ENCODE peak calls at places on chromosomes 16 and 17, in seven cellular contexts. H, Y, V, M, W, K and T are unnamed samples. For H3K4me1, the result is how much of the 10 kb centered on the place peaks cover.

GRCh38 chr16:19748389-19749110 is 30.5 kb downstream of the IQCK start:
- DNase-seq in H (no peak), M (no peak), V (no peak), W (no peak), Y (no peak), K (peak), T (no peak)

GRCh38 chr17:19724501-19725420 is 8.4 kb upstream of the SLC47A2 start:
- DNase-seq in M (no peak), V (peak), K (no peak), H (no peak), Y (no peak), W (peak), T (peak)

GRCh38 chr17:42058018-42058417 is 7.6 kb upstream of the C17orf113 start:
- DNase-seq in V (no peak), W (no peak), K (no peak), M (no peak), H (no peak), Y (no peak), T (no peak)

GRCh38 chr17:80023261-80024205 is 12.1 kb downstream of the TBC1D16 start:
- DNase-seq in Y (no peak), K (no peak), H (no peak), V (no peak), M (peak), W (no peak), T (peak)

GRCh38 chr16:66551362-66551761 is 1.0 kb upstream of the CKLF start:
- DNase-seq in K (peak), M (peak), V (peak), H (no peak), Y (no peak), W (no peak), T (peak)

GRCh38 chr16:88287219-88287618 is 95.5 kb upstream of the ZNF469 start:
- DNase-seq in V (no peak), K (no peak), Y (no peak), H (no peak), M (peak), W (no peak), T (peak)

GRCh38 chr17:18951941-18952842 is at the start of gene SLC5A10:
- DNase-seq in K (no peak), W (no peak), H (no peak), Y (no peak), V (no peak), M (peak), T (no peak)

GRCh38 chr17:69602969-69603368 is 188.5 kb downstream of the MAP2K6 start:
- DNase-seq in K (no peak), H (no peak), V (no peak), W (no peak), Y (no peak), M (no peak), T (peak)

GRCh38 chr16:15950167-15950854 is 895 bp downstream of the ABCC1 start:
- DNase-seq in K (peak), W (peak), V (peak), H (no peak), M (peak), Y (no peak), T (peak)

GRCh38 chr17:79020631-79021301 is 3.2 kb upstream of the C1QTNF1 start:
- DNase-seq in V (no peak), Y (no peak), W (peak), M (no peak), H (no peak), K (no peak), T (no peak)

GRCh38 chr17:79018045-79018695 is 5.8 kb upstream of the C1QTNF1 start:
- DNase-seq in Y (no peak), V (no peak), K (no peak), H (no peak), M (no peak), W (peak), T (no peak)

GRCh38 chr17:79017546-79017945 is 6.4 kb upstream of the C1QTNF1 start:
- DNase-seq in Y (no peak), M (no peak), H (no peak), W (no peak), V (no peak), K (no peak), T (no peak)

GRCh38 chr17:79019260-79019630 is 4.7 kb upstream of the C1QTNF1 start:
- DNase-seq in V (no peak), Y (no peak), K (no peak), H (no peak), W (no peak), M (no peak), T (peak)

DNA sequence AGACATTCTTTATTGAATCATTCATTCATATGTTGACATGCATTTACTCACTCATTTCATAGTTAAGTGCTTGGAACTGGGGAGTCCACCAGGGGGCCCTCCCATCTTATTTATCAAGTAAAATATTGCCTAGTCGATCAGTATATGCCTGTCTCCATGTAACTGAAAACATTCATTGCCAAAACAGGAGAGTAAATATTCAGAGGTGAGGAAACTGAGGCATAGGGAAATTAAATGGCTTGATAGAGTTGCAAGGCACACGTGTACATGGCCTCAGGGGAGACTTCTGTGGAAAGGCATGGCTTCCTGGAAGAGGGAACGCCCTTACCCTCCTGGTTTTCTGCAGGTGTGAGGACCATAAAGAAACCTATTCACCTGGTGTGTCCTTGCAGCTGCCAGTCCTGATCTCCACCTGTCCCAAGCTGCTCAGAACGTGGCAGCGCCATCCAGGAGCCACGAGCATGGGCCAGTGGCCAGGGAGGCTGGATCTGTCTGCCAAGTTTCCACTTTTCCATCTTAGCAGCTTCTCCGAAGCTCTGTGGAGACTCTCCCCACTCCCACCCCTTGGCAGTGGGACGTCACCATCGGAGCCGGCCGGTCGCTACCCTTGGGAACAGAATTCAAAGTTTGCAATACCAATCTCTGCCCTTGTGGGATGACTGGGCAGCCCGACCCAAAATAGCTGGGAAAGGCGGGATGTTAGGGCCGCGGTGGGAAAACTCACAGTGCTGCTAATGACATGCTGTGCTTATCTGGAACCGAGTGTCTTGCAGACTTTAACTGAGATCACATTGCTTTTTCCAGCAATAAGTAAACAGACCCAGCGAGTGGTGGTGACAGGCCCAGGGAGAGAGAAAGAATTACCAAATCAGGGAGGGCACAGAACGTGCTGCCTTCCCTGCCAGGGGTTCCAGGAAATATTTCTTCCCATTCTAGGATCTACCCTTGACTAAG is 4.1 kb upstream of the C1QTNF1 start:
- DNase-seq in V (peak), H (no peak), M (peak), W (peak), K (peak), Y (no peak), T (peak)
- H3K4me1 ChIP-seq in V (under half), H (under half), M (under half), W (under half), K (under half), Y (under half), T (under half)

GRCh38 chr17:17502741-17503565 is 6.8 kb upstream of the RASD1 start:
- DNase-seq in M (no peak), K (no peak), W (no peak), Y (no peak), V (no peak), H (no peak), T (no peak)

GRCh38 chr17:17504341-17505140 is 8.3 kb upstream of the RASD1 start:
- DNase-seq in V (no peak), K (no peak), M (no peak), Y (no peak), H (no peak), W (no peak), T (no peak)

GRCh38 chr17:17505151-17505550 is 9.0 kb upstream of the RASD1 start:
- DNase-seq in Y (no peak), K (no peak), V (no peak), H (no peak), W (no peak), M (no peak), T (no peak)

GRCh38 chr17:17505610-17506171 is 9.5 kb upstream of the RASD1 start:
- DNase-seq in H (no peak), Y (no peak), K (no peak), M (no peak), W (no peak), V (no peak), T (no peak)

GRCh38 chr17:17503566-17504130 is 7.5 kb upstream of the RASD1 start:
- DNase-seq in H (no peak), V (no peak), W (no peak), M (no peak), K (no peak), Y (no peak), T (no peak)
- H3K27ac ChIP-seq in H (no peak), V (no peak), W (no peak), M (no peak), K (no peak), Y (no peak), T (no peak)

DNA sequence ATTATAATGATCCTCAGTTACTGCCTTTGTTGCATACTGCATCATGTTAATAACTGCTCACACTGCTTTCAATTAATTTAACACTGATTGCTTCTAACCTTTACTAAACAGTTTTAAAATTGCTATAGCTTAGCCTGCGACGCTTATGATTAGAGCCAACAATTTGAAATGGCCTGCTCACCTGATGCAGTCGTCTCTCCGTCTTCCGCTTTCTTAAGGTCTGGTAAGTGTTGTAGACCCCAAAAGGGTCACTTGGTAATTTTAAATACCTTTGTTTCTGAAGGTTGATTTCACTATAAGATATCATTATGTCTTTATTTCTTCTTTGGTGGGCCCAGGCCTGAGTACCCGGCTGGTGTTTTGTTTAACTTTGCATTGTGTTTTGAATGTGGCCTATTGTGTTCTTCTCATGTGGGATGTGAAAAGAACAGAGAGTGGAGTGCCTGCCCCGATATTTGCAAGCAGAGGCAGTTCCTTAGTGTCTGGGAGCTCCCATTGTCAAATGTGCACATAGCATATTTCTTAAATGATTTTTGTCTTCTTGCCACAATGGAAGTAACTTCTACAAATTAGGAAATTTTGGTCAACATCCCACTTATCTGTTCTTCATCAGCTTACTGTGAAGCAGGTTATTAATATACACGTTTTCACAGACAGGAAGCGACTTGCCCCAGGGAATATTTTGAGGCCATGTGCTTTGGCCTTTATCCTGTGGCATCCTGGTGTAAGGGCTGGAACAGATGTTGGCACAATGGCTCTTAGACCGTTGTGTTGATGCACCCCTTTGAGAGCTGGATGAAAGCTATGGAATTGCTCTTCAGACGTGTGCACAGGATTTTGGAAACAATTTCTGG is 2.9 kb downstream of the PHKB start:
- DNase-seq in V (no peak), W (no peak), H (no peak), Y (no peak), M (no peak), K (no peak), T (no peak)
- H3K4me3 ChIP-seq in V (no peak), W (peak), H (no peak), Y (no peak), M (no peak), K (no peak), T (no peak)

GRCh38 chr17:10170233-10170632 is 28.2 kb downstream of the GAS7 start:
- DNase-seq in W (no peak), V (no peak), K (no peak), M (no peak), H (no peak), Y (no peak), T (no peak)

GRCh38 chr17:10172778-10173177 is 25.6 kb downstream of the GAS7 start:
- DNase-seq in Y (no peak), M (no peak), H (no peak), W (no peak), V (no peak), K (no peak), T (no peak)

GRCh38 chr17:10171057-10171456 is 27.3 kb downstream of the GAS7 start:
- DNase-seq in V (peak), M (no peak), W (peak), H (no peak), Y (no peak), K (no peak), T (no peak)

GRCh38 chr17:10171581-10171981 is 26.8 kb downstream of the GAS7 start:
- DNase-seq in M (no peak), Y (no peak), V (no peak), K (peak), H (no peak), W (peak), T (no peak)

GRCh38 chr17:10172241-10172741 is 26.1 kb downstream of the GAS7 start:
- DNase-seq in W (peak), Y (no peak), H (no peak), K (peak), M (no peak), V (no peak), T (no peak)
- H3K4me1 ChIP-seq in W (under half), Y (under half), H (under half), K (under half), M (under half), V (under half), T (under half)